ENCODE peak calls at places on chromosomes 2 and 18, in seven cellular contexts. One of them, this sample, is unnamed.

GRCh38 chr18:79383388-79384056 is 12.2 kb upstream of the NFATC1 start:
- DNase-seq in AG20443: no peak
- DNase-seq in activated effector memory CD4-positive, alpha-beta T cell treated with Interleukin-2 at 50 U/mL for 16 hours: no peak
- DNase-seq in MV-4-11: no peak
- DNase-seq in immature natural killer cell: no peak
- DNase-seq in KG1: no peak
- DNase-seq in left ventricle myocardium inferior: no peak
- DNase-seq in this sample: no peak

GRCh38 chr2:144522741-144523605 is 3.1 kb upstream of the ZEB2 start:
- DNase-seq in AG20443: peak; percentile 38
- DNase-seq in activated effector memory CD4-positive, alpha-beta T cell treated with Interleukin-2 at 50 U/mL for 16 hours: no peak
- DNase-seq in MV-4-11: no peak
- DNase-seq in immature natural killer cell: no peak
- DNase-seq in KG1: no peak
- DNase-seq in left ventricle myocardium inferior: peak; percentile 56
- DNase-seq in this sample: no peak

GRCh38 chr2:193267496-193268002 is 1072.8 kb upstream of the TMEFF2 start:
- DNase-seq in AG20443: no peak
- DNase-seq in activated effector memory CD4-positive, alpha-beta T cell treated with Interleukin-2 at 50 U/mL for 16 hours: no peak
- DNase-seq in MV-4-11: no peak
- DNase-seq in immature natural killer cell: no peak
- DNase-seq in KG1: no peak
- DNase-seq in left ventricle myocardium inferior: no peak
- DNase-seq in this sample: no peak

GRCh38 chr2:207265363-207265762 is 99.6 kb upstream of the KLF7 start:
- DNase-seq in AG20443: no peak
- DNase-seq in activated effector memory CD4-positive, alpha-beta T cell treated with Interleukin-2 at 50 U/mL for 16 hours: no peak
- DNase-seq in MV-4-11: no peak
- DNase-seq in immature natural killer cell: no peak
- DNase-seq in KG1: no peak
- DNase-seq in left ventricle myocardium inferior: no peak
- DNase-seq in this sample: no peak

GRCh38 chr2:133633851-133634250 is 65.6 kb upstream of the NCKAP5 start:
- DNase-seq in AG20443: peak; percentile 70
- DNase-seq in activated effector memory CD4-positive, alpha-beta T cell treated with Interleukin-2 at 50 U/mL for 16 hours: no peak
- DNase-seq in MV-4-11: no peak
- DNase-seq in immature natural killer cell: no peak
- DNase-seq in KG1: no peak
- DNase-seq in left ventricle myocardium inferior: no peak
- DNase-seq in this sample: no peak

GRCh38 chr2:27179344-27180000 is 30.7 kb downstream of the TCF23 start:
- DNase-seq in AG20443: no peak
- DNase-seq in activated effector memory CD4-positive, alpha-beta T cell treated with Interleukin-2 at 50 U/mL for 16 hours: no peak
- DNase-seq in MV-4-11: no peak
- DNase-seq in immature natural killer cell: no peak
- DNase-seq in KG1: no peak
- DNase-seq in left ventricle myocardium inferior: no peak
- DNase-seq in this sample: no peak

GRCh38 chr2:65880451-65880850 is 448.1 kb upstream of the SPRED2 start:
- DNase-seq in AG20443: no peak
- DNase-seq in activated effector memory CD4-positive, alpha-beta T cell treated with Interleukin-2 at 50 U/mL for 16 hours: no peak
- DNase-seq in MV-4-11: no peak
- DNase-seq in immature natural killer cell: no peak
- DNase-seq in KG1: no peak
- DNase-seq in left ventricle myocardium inferior: no peak
- DNase-seq in this sample: no peak

GRCh38 chr18:29608982-29609381 is 1432.1 kb upstream of the CDH2 start:
- DNase-seq in AG20443: no peak
- DNase-seq in activated effector memory CD4-positive, alpha-beta T cell treated with Interleukin-2 at 50 U/mL for 16 hours: no peak
- DNase-seq in MV-4-11: no peak
- DNase-seq in immature natural killer cell: no peak
- DNase-seq in KG1: no peak
- DNase-seq in left ventricle myocardium inferior: no peak
- DNase-seq in this sample: no peak

GRCh38 chr2:241795021-241795999 is 13.7 kb upstream of the NEU4 start:
- DNase-seq in AG20443: no peak
- DNase-seq in activated effector memory CD4-positive, alpha-beta T cell treated with Interleukin-2 at 50 U/mL for 16 hours: no peak
- DNase-seq in MV-4-11: no peak
- DNase-seq in immature natural killer cell: no peak
- DNase-seq in KG1: no peak
- DNase-seq in left ventricle myocardium inferior: peak; percentile 6
- DNase-seq in this sample: no peak

GRCh38 chr2:62471816-62472215 is 34.2 kb downstream of the TMEM17 start:
- DNase-seq in AG20443: peak; percentile 18
- DNase-seq in activated effector memory CD4-positive, alpha-beta T cell treated with Interleukin-2 at 50 U/mL for 16 hours: no peak
- DNase-seq in MV-4-11: no peak
- DNase-seq in immature natural killer cell: no peak
- DNase-seq in KG1: no peak
- DNase-seq in left ventricle myocardium inferior: peak; percentile 77
- DNase-seq in this sample: no peak

GRCh38 chr18:53458944-53459580 is 765.4 kb downstream of the MBD2 start:
- DNase-seq in AG20443: no peak
- DNase-seq in activated effector memory CD4-positive, alpha-beta T cell treated with Interleukin-2 at 50 U/mL for 16 hours: no peak
- DNase-seq in MV-4-11: no peak
- DNase-seq in immature natural killer cell: no peak
- DNase-seq in KG1: no peak
- DNase-seq in left ventricle myocardium inferior: peak; percentile 23
- DNase-seq in this sample: no peak